ENCODE peak calls at places on chromosomes 13 and 19, in eight cellular contexts. T is colonic mucosa, N is dorsolateral prefrontal cortex, Y is BJ, S is nephron progenitor cell, L is right lobe of liver, A is fibroblast of lung, Z is AG04450. I is an unnamed sample.

GRCh38 chr13:20989883-20990282 is 71.5 kb downstream of the LATS2 start:
- DNase-seq in A (no peak), S (no peak), Z (no peak), T (no peak), L (no peak), Y (no peak), N (no peak), I (peak; percentile 40)

GRCh38 chr19:18658366-18658855 is 21.6 kb downstream of the KLHL26 start:
- DNase-seq in Z (no peak), Y (no peak), T (no peak), S (no peak), N (no peak), L (no peak), A (no peak), I (no peak)

GRCh38 chr13:41780736-41781708 is 179.9 kb downstream of the VWA8 start:
- DNase-seq in N (no peak), T (no peak), L (no peak), A (peak; percentile 74), Z (peak; percentile 55), Y (peak; percentile 63), S (no peak), I (no peak)

GRCh38 chr19:3504723-3505122 is 1.4 kb upstream of the FZR1 start:
- DNase-seq in Y (no peak), N (no peak), T (no peak), Z (no peak), A (no peak), S (no peak), L (no peak), I (no peak)

GRCh38 chr19:18800636-18801035 is 9.5 kb upstream of the COMP start:
- DNase-seq in Y (no peak), N (no peak), S (no peak), Z (no peak), L (no peak), A (no peak), T (no peak), I (no peak)

GRCh38 chr13:94195715-94196114 is 283.8 kb downstream of the DCT start:
- DNase-seq in T (no peak), N (no peak), A (peak; percentile 77), Y (peak; percentile 47), Z (peak; percentile 84), S (no peak), L (no peak), I (no peak)

GRCh38 chr13:93625536-93625935 is 398.9 kb downstream of the GPC6 start:
- DNase-seq in S (no peak), L (no peak), T (no peak), A (peak; percentile 42), N (no peak), Y (no peak), Z (no peak), I (no peak)

GRCh38 chr13:75818181-75819110 is 182.3 kb downstream of the LMO7 start:
- DNase-seq in Z (no peak), A (no peak), Y (no peak), N (no peak), S (no peak), T (no peak), L (no peak), I (no peak)

GRCh38 chr13:101308247-101309013 is 107.9 kb downstream of the NALCN start:
- DNase-seq in L (no peak), A (no peak), S (no peak), Y (no peak), T (no peak), Z (no peak), N (no peak), I (no peak)

GRCh38 chr13:67283602-67284001 is 53.5 kb upstream of the PCDH9 start:
- DNase-seq in L (no peak), T (no peak), S (no peak), A (no peak), Y (no peak), Z (no peak), N (no peak), I (no peak)

GRCh38 chr13:19618925-19619324 is 14.5 kb upstream of the MPHOSPH8 start:
- DNase-seq in N (no peak), A (peak; percentile 54), Y (no peak), L (peak; percentile 71), Z (no peak), S (peak; percentile 6), T (peak; percentile 30), I (no peak)
- TF ChIP-seq CTCF in N (peak; percentile 39), A (peak; percentile 90), Y (peak; percentile 75), L (peak; percentile 79), Z (peak; percentile 76), S (peak; percentile 11), T (peak; percentile 44), I (peak; percentile 66)

DNA sequence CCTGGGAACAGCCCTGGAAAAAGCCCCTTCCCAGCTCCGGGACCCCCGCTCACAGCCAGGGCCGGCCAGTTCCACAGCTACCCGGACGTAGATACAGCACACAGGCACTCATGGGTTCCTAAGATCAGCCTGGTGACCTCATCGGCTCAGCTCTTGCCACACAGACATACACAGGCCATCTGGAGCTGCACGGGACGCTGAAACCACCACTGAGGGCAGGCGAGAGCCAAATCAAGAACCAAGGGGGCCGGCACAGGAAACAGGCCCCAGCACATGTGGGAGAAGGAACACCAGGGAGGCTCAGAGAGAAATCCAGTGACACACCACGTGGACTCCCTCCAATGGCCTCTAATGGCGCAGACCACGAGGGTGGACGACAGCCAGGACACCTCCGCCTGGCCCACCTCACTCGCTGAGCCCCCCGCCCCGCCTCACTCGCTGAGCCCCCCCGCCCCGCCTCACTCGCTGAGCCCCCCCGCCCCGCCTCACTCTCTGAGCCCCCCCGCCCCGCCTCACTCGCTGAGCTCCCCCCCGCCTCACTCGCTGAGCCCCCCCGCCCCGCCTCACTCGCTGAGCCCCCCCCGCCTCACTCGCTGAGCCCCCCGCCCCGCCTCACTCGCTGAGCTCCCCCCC is 69.7 kb upstream of the C13orf46 start:
- DNase-seq in N (no peak), S (no peak), A (peak; percentile 95), Z (peak; percentile 65), Y (no peak), T (no peak), L (no peak), I (no peak)
- TF ChIP-seq CTCF in N (no peak), S (no peak), A (peak; percentile 36), Z (peak; percentile 33), Y (peak; percentile 44), T (no peak), L (no peak), I (no peak)

DNA sequence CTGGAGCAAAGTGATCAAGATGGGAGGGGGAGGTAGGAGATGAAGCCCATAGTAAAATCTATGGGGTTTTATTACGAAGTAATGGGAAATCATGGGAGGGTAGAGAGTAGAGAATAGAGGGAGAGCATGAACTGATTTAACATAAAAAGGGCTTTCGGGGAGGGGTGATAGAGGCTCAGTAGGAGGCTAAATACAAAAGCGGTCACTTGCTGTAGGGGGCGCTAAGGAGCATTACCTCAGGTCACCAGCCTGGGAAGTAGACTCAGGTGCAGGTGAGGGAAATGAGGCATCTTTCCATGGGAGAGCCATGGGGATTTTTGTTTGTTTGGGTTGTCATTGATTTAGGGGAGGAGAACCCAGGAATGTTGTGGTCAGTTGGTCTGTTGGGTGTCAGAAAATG is 14.1 kb downstream of the KRTDAP start:
- DNase-seq in N (no peak), S (no peak), Y (no peak), Z (no peak), T (no peak), A (no peak), L (no peak), I (no peak)
- TF ChIP-seq CTCF in N (no peak), S (no peak), Y (no peak), Z (no peak), T (no peak), A (no peak), L (no peak), I (peak; percentile 34)

GRCh38 chr19:41928221-41928683 is at the start of gene ERFL:
- DNase-seq in L (no peak), Y (no peak), Z (no peak), A (no peak), N (no peak), T (peak; percentile 50), S (peak; percentile 51), I (no peak)

GRCh38 chr19:41925208-41926003 is 2.8 kb downstream of the ERFL start:
- DNase-seq in S (no peak), T (no peak), A (no peak), Z (no peak), Y (no peak), N (no peak), L (no peak), I (no peak)

GRCh38 chr19:41927810-41928192 is 448 bp downstream of the ERFL start:
- DNase-seq in L (no peak), Y (no peak), A (no peak), T (no peak), N (no peak), S (peak; percentile 61), Z (no peak), I (no peak)

GRCh38 chr19:41926028-41926860 is 2.0 kb downstream of the ERFL start:
- DNase-seq in T (no peak), A (no peak), Z (no peak), Y (no peak), S (no peak), N (no peak), L (no peak), I (no peak)

GRCh38 chr19:41926861-41927809 is 1.1 kb downstream of the ERFL start:
- DNase-seq in N (no peak), Y (no peak), L (no peak), T (no peak), A (no peak), S (no peak), Z (no peak), I (no peak)
- TF ChIP-seq CTCF in N (no peak), Y (no peak), L (no peak), T (no peak), A (no peak), S (no peak), Z (no peak), I (no peak)

GRCh38 chr13:97512732-97513131 is 78.8 kb downstream of the RAP2A start:
- DNase-seq in L (no peak), Z (no peak), S (no peak), N (no peak), Y (no peak), A (no peak), T (no peak), I (no peak)
- TF ChIP-seq CTCF in L (no peak), Z (peak; percentile 20), S (no peak), N (no peak), Y (no peak), A (no peak), T (no peak), I (no peak)